ENCODE peak calls at places on chromosomes 6 and 20, in five cellular contexts. One of them, this sample, is unnamed.
A peak's percentile ranks its signal among the peaks of the same experiment; 100 is the strongest.

GRCh38 chr6:20444786-20445271 is 43.1 kb downstream of the E2F3 start:
- DNase-seq in endothelial cell: no peak
- DNase-seq in NCI-H1436 treated with DMSO at 0.1 percent for 48 hours: no peak
- DNase-seq in neural progenitor cell: no peak
- DNase-seq in activated CD4-positive, alpha-beta T cell treated with anti-CD3 and anti-CD28 coated beads for 36 hours: peak; percentile 12
- DNase-seq in this sample: no peak

GRCh38 chr6:124964084-124964763 is 2.0 kb downstream of the RNF217 start:
- DNase-seq in neural progenitor cell: peak; percentile 8
- DNase-seq in NCI-H1436 treated with DMSO at 0.1 percent for 48 hours: no peak
- DNase-seq in activated CD4-positive, alpha-beta T cell treated with anti-CD3 and anti-CD28 coated beads for 36 hours: no peak
- DNase-seq in endothelial cell: no peak
- DNase-seq in this sample: peak; percentile 69

GRCh38 chr6:56314683-56315523 is 67.5 kb upstream of the COL21A1 start:
- DNase-seq in endothelial cell: peak; percentile 62
- DNase-seq in NCI-H1436 treated with DMSO at 0.1 percent for 48 hours: no peak
- DNase-seq in activated CD4-positive, alpha-beta T cell treated with anti-CD3 and anti-CD28 coated beads for 36 hours: peak; percentile 22
- DNase-seq in neural progenitor cell: peak; percentile 58
- DNase-seq in this sample: no peak

GRCh38 chr20:31566658-31567379 is 38.3 kb upstream of the ID1 start:
- DNase-seq in neural progenitor cell: no peak
- DNase-seq in activated CD4-positive, alpha-beta T cell treated with anti-CD3 and anti-CD28 coated beads for 36 hours: peak; percentile 59
- DNase-seq in endothelial cell: no peak
- DNase-seq in NCI-H1436 treated with DMSO at 0.1 percent for 48 hours: no peak
- DNase-seq in this sample: no peak

GRCh38 chr6:36677753-36678487 is 594 bp upstream of the CDKN1A start:
- DNase-seq in NCI-H1436 treated with DMSO at 0.1 percent for 48 hours: no peak
- DNase-seq in neural progenitor cell: no peak
- DNase-seq in activated CD4-positive, alpha-beta T cell treated with anti-CD3 and anti-CD28 coated beads for 36 hours: no peak
- DNase-seq in endothelial cell: no peak
- DNase-seq in this sample: peak; percentile 52

GRCh38 chr6:138517635-138518034 is 18.3 kb upstream of the NHSL1 start:
- DNase-seq in NCI-H1436 treated with DMSO at 0.1 percent for 48 hours: no peak
- DNase-seq in endothelial cell: peak; percentile 36
- DNase-seq in activated CD4-positive, alpha-beta T cell treated with anti-CD3 and anti-CD28 coated beads for 36 hours: peak; percentile 72
- DNase-seq in neural progenitor cell: peak; percentile 45
- DNase-seq in this sample: peak; percentile 73

GRCh38 chr6:136822051-136822378 is 377 bp upstream of the PEX7 start:
- DNase-seq in neural progenitor cell: peak; percentile 7
- DNase-seq in activated CD4-positive, alpha-beta T cell treated with anti-CD3 and anti-CD28 coated beads for 36 hours: peak; percentile 52
- DNase-seq in NCI-H1436 treated with DMSO at 0.1 percent for 48 hours: no peak
- DNase-seq in endothelial cell: peak; percentile 5
- DNase-seq in this sample: no peak

GRCh38 chr6:169898788-169899480 is 147.5 kb downstream of the ERMARD start:
- DNase-seq in activated CD4-positive, alpha-beta T cell treated with anti-CD3 and anti-CD28 coated beads for 36 hours: no peak
- DNase-seq in NCI-H1436 treated with DMSO at 0.1 percent for 48 hours: no peak
- DNase-seq in endothelial cell: peak; percentile 60
- DNase-seq in neural progenitor cell: no peak
- DNase-seq in this sample: no peak

GRCh38 chr20:40525356-40525755 is 163.7 kb downstream of the MAFB start:
- DNase-seq in endothelial cell: no peak
- DNase-seq in neural progenitor cell: no peak
- DNase-seq in activated CD4-positive, alpha-beta T cell treated with anti-CD3 and anti-CD28 coated beads for 36 hours: no peak
- DNase-seq in NCI-H1436 treated with DMSO at 0.1 percent for 48 hours: no peak
- DNase-seq in this sample: no peak

GRCh38 chr6:159212026-159212425 is 42.8 kb downstream of the FNDC1 start:
- DNase-seq in NCI-H1436 treated with DMSO at 0.1 percent for 48 hours: no peak
- DNase-seq in activated CD4-positive, alpha-beta T cell treated with anti-CD3 and anti-CD28 coated beads for 36 hours: no peak
- DNase-seq in neural progenitor cell: no peak
- DNase-seq in endothelial cell: no peak
- DNase-seq in this sample: no peak

GRCh38 chr6:140276133-140276532 is 901.7 kb upstream of the CITED2 start:
- DNase-seq in activated CD4-positive, alpha-beta T cell treated with anti-CD3 and anti-CD28 coated beads for 36 hours: no peak
- DNase-seq in endothelial cell: no peak
- DNase-seq in neural progenitor cell: no peak
- DNase-seq in NCI-H1436 treated with DMSO at 0.1 percent for 48 hours: no peak
- DNase-seq in this sample: no peak

GRCh38 chr6:15892369-15892768 is 229.5 kb upstream of the DTNBP1 start:
- DNase-seq in NCI-H1436 treated with DMSO at 0.1 percent for 48 hours: no peak
- DNase-seq in neural progenitor cell: no peak
- DNase-seq in activated CD4-positive, alpha-beta T cell treated with anti-CD3 and anti-CD28 coated beads for 36 hours: no peak
- DNase-seq in endothelial cell: no peak
- DNase-seq in this sample: no peak

GRCh38 chr6:83055366-83055964 is 10.2 kb downstream of the UBE3D start:
- DNase-seq in NCI-H1436 treated with DMSO at 0.1 percent for 48 hours: no peak
- DNase-seq in endothelial cell: peak; percentile 65
- DNase-seq in activated CD4-positive, alpha-beta T cell treated with anti-CD3 and anti-CD28 coated beads for 36 hours: peak; percentile 56
- DNase-seq in neural progenitor cell: peak; percentile 73
- DNase-seq in this sample: peak; percentile 49

GRCh38 chr20:13099676-13100075 is 90.9 kb downstream of the SPTLC3 start:
- DNase-seq in endothelial cell: no peak
- DNase-seq in neural progenitor cell: no peak
- DNase-seq in NCI-H1436 treated with DMSO at 0.1 percent for 48 hours: no peak
- DNase-seq in activated CD4-positive, alpha-beta T cell treated with anti-CD3 and anti-CD28 coated beads for 36 hours: no peak
- DNase-seq in this sample: no peak

GRCh38 chr6:2733324-2733723 is 17.4 kb downstream of the MYLK4 start:
- DNase-seq in NCI-H1436 treated with DMSO at 0.1 percent for 48 hours: no peak
- DNase-seq in activated CD4-positive, alpha-beta T cell treated with anti-CD3 and anti-CD28 coated beads for 36 hours: peak; percentile 78
- DNase-seq in neural progenitor cell: no peak
- DNase-seq in endothelial cell: no peak
- DNase-seq in this sample: peak; percentile 31

GRCh38 chr20:17848649-17849048 is 119.9 kb downstream of the SNX5 start:
- DNase-seq in endothelial cell: no peak
- DNase-seq in neural progenitor cell: no peak
- DNase-seq in activated CD4-positive, alpha-beta T cell treated with anti-CD3 and anti-CD28 coated beads for 36 hours: no peak
- DNase-seq in NCI-H1436 treated with DMSO at 0.1 percent for 48 hours: no peak
- DNase-seq in this sample: no peak

GRCh38 chr6:55674672-55675071 is 95.7 kb upstream of the HMGCLL1 start:
- DNase-seq in endothelial cell: no peak
- DNase-seq in NCI-H1436 treated with DMSO at 0.1 percent for 48 hours: no peak
- DNase-seq in neural progenitor cell: no peak
- DNase-seq in activated CD4-positive, alpha-beta T cell treated with anti-CD3 and anti-CD28 coated beads for 36 hours: no peak
- DNase-seq in this sample: no peak

GRCh38 chr6:159871911-159872310 is 18.9 kb upstream of the MAS1 start:
- DNase-seq in NCI-H1436 treated with DMSO at 0.1 percent for 48 hours: no peak
- DNase-seq in activated CD4-positive, alpha-beta T cell treated with anti-CD3 and anti-CD28 coated beads for 36 hours: peak; percentile 47
- DNase-seq in neural progenitor cell: no peak
- DNase-seq in endothelial cell: no peak
- DNase-seq in this sample: no peak

GRCh38 chr6:169171951-169172350 is 81.7 kb downstream of the THBS2 start:
- DNase-seq in neural progenitor cell: no peak
- DNase-seq in NCI-H1436 treated with DMSO at 0.1 percent for 48 hours: no peak
- DNase-seq in activated CD4-positive, alpha-beta T cell treated with anti-CD3 and anti-CD28 coated beads for 36 hours: no peak
- DNase-seq in endothelial cell: no peak
- DNase-seq in this sample: no peak

GRCh38 chr20:50815162-50815989 is 20.5 kb downstream of the BCAS4 start:
- DNase-seq in activated CD4-positive, alpha-beta T cell treated with anti-CD3 and anti-CD28 coated beads for 36 hours: peak; percentile 57
- DNase-seq in NCI-H1436 treated with DMSO at 0.1 percent for 48 hours: no peak
- DNase-seq in endothelial cell: no peak
- DNase-seq in neural progenitor cell: no peak
- DNase-seq in this sample: no peak

GRCh38 chr6:76351275-76351674 is 278.8 kb upstream of the IMPG1 start:
- DNase-seq in neural progenitor cell: peak; percentile 58
- DNase-seq in endothelial cell: no peak
- DNase-seq in activated CD4-positive, alpha-beta T cell treated with anti-CD3 and anti-CD28 coated beads for 36 hours: no peak
- DNase-seq in NCI-H1436 treated with DMSO at 0.1 percent for 48 hours: no peak
- DNase-seq in this sample: no peak

GRCh38 chr20:25398363-25399037 is 7.9 kb upstream of the ABHD12 start:
- DNase-seq in endothelial cell: no peak
- DNase-seq in NCI-H1436 treated with DMSO at 0.1 percent for 48 hours: no peak
- DNase-seq in neural progenitor cell: no peak
- DNase-seq in activated CD4-positive, alpha-beta T cell treated with anti-CD3 and anti-CD28 coated beads for 36 hours: no peak
- DNase-seq in this sample: no peak

GRCh38 chr20:50312682-50313187 is 122.1 kb downstream of the CEBPB start:
- DNase-seq in neural progenitor cell: no peak
- DNase-seq in endothelial cell: no peak
- DNase-seq in activated CD4-positive, alpha-beta T cell treated with anti-CD3 and anti-CD28 coated beads for 36 hours: no peak
- DNase-seq in NCI-H1436 treated with DMSO at 0.1 percent for 48 hours: no peak
- DNase-seq in this sample: no peak

GRCh38 chr6:71294121-71294523 is 5.5 kb downstream of the OGFRL1 start:
- DNase-seq in NCI-H1436 treated with DMSO at 0.1 percent for 48 hours: no peak
- DNase-seq in neural progenitor cell: no peak
- DNase-seq in activated CD4-positive, alpha-beta T cell treated with anti-CD3 and anti-CD28 coated beads for 36 hours: no peak
- DNase-seq in endothelial cell: no peak
- DNase-seq in this sample: no peak

GRCh38 chr20:50276119-50277063 is 85.8 kb downstream of the CEBPB start:
- DNase-seq in NCI-H1436 treated with DMSO at 0.1 percent for 48 hours: no peak
- DNase-seq in endothelial cell: no peak
- DNase-seq in neural progenitor cell: no peak
- DNase-seq in activated CD4-positive, alpha-beta T cell treated with anti-CD3 and anti-CD28 coated beads for 36 hours: no peak
- DNase-seq in this sample: no peak

This sample was measured in colonic mucosa.